ENCODE peak calls at places on chromosomes 1 and 21, in five cellular contexts. K is activated CD8-positive, alpha-beta memory T cell treated with anti-CD3 and anti-CD28 coated beads, Interleukin-2, amount 50 U/mL, for 4 hours; L is hippocampal formation; I is SJCRH30; N is H4. J is an unnamed sample.

GRCh38 chr1:152168535-152168868 is 9.5 kb upstream of the RPTN start:
- DNase-seq in K (no peak), L (no peak), N (no peak), I (no peak), J (no peak)

GRCh38 chr1:3035871-3036645 is 14.8 kb downstream of the ACTRT2 start:
- DNase-seq in N (no peak), L (no peak), I (no peak), K (no peak), J (no peak)

GRCh38 chr1:225450491-225451191 is 22.8 kb upstream of the LBR start:
- DNase-seq in N (no peak), K (no peak), L (no peak), I (no peak), J (no peak)

GRCh38 chr1:20100632-20101355 is 18.5 kb downstream of the PLA2G2D start:
- DNase-seq in K (no peak), I (peak), N (peak), L (no peak), J (peak)

GRCh38 chr1:32963746-32964460 is 706 bp downstream of the RNF19B start:
- DNase-seq in I (peak), N (peak), L (no peak), K (peak), J (peak)

GRCh38 chr1:11691302-11691914 is at the start of gene DRAXIN:
- DNase-seq in K (no peak), N (no peak), I (peak), L (no peak), J (peak)

GRCh38 chr1:8847990-8848389 is 30.5 kb downstream of the ENO1 start:
- DNase-seq in N (no peak), K (no peak), L (no peak), I (peak), J (no peak)

GRCh38 chr1:22711591-22712501 is 1.2 kb downstream of the EPHB2 start:
- DNase-seq in I (peak), L (no peak), K (no peak), N (peak), J (peak)

GRCh38 chr1:26225033-26225831 is 8.8 kb upstream of the CEP85 start:
- DNase-seq in N (no peak), I (no peak), L (peak), K (peak), J (peak)

GRCh38 chr1:68231627-68232303 is 558 bp downstream of the WLS start:
- DNase-seq in L (peak), K (no peak), N (peak), I (peak), J (peak)

GRCh38 chr21:44253832-44254700 is 7.6 kb downstream of the DNMT3L start:
- DNase-seq in I (no peak), N (no peak), K (no peak), L (no peak), J (no peak)

GRCh38 chr1:26006710-26007109 is 8.8 kb upstream of the PAFAH2 start:
- DNase-seq in I (no peak), L (no peak), K (no peak), N (no peak), J (no peak)

GRCh38 chr1:247316590-247317197 is 15.0 kb downstream of the ZNF496 start:
- DNase-seq in I (no peak), N (no peak), K (no peak), L (no peak), J (no peak)

GRCh38 chr1:21216835-21217811 is 40.4 kb upstream of the EIF4G3 start:
- DNase-seq in K (peak), L (peak), N (peak), I (peak), J (peak)

GRCh38 chr21:45698493-45698947 is 55.0 kb downstream of the PCBP3 start:
- DNase-seq in I (no peak), K (no peak), L (no peak), N (peak), J (peak)

GRCh38 chr21:32021319-32022027 is 148.7 kb downstream of the HUNK start:
- DNase-seq in K (no peak), I (no peak), L (peak), N (no peak), J (no peak)

GRCh38 chr1:169348356-169349036 is 19.1 kb downstream of the NME7 start:
- DNase-seq in N (peak), L (no peak), K (no peak), I (peak), J (peak)

GRCh38 chr1:235597867-235598553 is 51.6 kb downstream of the GNG4 start:
- DNase-seq in I (peak), N (peak), K (no peak), L (no peak), J (peak)

GRCh38 chr1:229224308-229224707 is 46.6 kb upstream of the RAB4A start:
- DNase-seq in K (no peak), N (no peak), I (peak), L (no peak), J (peak)

J was measured in Daoy.